ENCODE peak calls at places on chromosomes 12 and 14, in six cellular contexts. One of them, this sample, is unnamed.

GRCh38 chr14:52069617-52070431 is 965 bp upstream of the NID2 start:
- DNase-seq in NB4: peak
- DNase-seq in amniotic stem cell: no peak
- DNase-seq in activated CD4-positive, alpha-beta T cell treated with anti-CD3 and anti-CD28 coated beads, Interleukin-2, amount 50 U/mL, for 1 hour: no peak
- DNase-seq in choroid plexus epithelial cell: peak
- DNase-seq in HCEC 1CT: peak
- DNase-seq in this sample: no peak

GRCh38 chr14:95359974-95360826 is 40.5 kb upstream of the CLMN start:
- DNase-seq in NB4: no peak
- DNase-seq in amniotic stem cell: no peak
- DNase-seq in activated CD4-positive, alpha-beta T cell treated with anti-CD3 and anti-CD28 coated beads, Interleukin-2, amount 50 U/mL, for 1 hour: no peak
- DNase-seq in choroid plexus epithelial cell: peak
- DNase-seq in HCEC 1CT: no peak
- DNase-seq in this sample: no peak

GRCh38 chr12:120100630-120101029 is 15.9 kb downstream of the RAB35 start:
- DNase-seq in NB4: no peak
- DNase-seq in amniotic stem cell: no peak
- DNase-seq in activated CD4-positive, alpha-beta T cell treated with anti-CD3 and anti-CD28 coated beads, Interleukin-2, amount 50 U/mL, for 1 hour: no peak
- DNase-seq in choroid plexus epithelial cell: no peak
- DNase-seq in HCEC 1CT: no peak
- DNase-seq in this sample: no peak

GRCh38 chr12:58443273-58443980 is 476.9 kb downstream of the LRIG3 start:
- DNase-seq in NB4: peak
- DNase-seq in amniotic stem cell: no peak
- DNase-seq in activated CD4-positive, alpha-beta T cell treated with anti-CD3 and anti-CD28 coated beads, Interleukin-2, amount 50 U/mL, for 1 hour: no peak
- DNase-seq in choroid plexus epithelial cell: peak
- DNase-seq in HCEC 1CT: peak
- DNase-seq in this sample: peak

GRCh38 chr12:37546901-37547475 is 769.6 kb upstream of the ALG10B start:
- DNase-seq in NB4: no peak
- DNase-seq in amniotic stem cell: no peak
- DNase-seq in activated CD4-positive, alpha-beta T cell treated with anti-CD3 and anti-CD28 coated beads, Interleukin-2, amount 50 U/mL, for 1 hour: no peak
- DNase-seq in choroid plexus epithelial cell: no peak
- DNase-seq in HCEC 1CT: no peak
- DNase-seq in this sample: no peak

GRCh38 chr14:68978550-68978911 is 571 bp downstream of the ACTN1 start:
- DNase-seq in NB4: peak
- DNase-seq in amniotic stem cell: peak
- DNase-seq in activated CD4-positive, alpha-beta T cell treated with anti-CD3 and anti-CD28 coated beads, Interleukin-2, amount 50 U/mL, for 1 hour: peak
- DNase-seq in choroid plexus epithelial cell: peak
- DNase-seq in HCEC 1CT: peak
- DNase-seq in this sample: no peak

GRCh38 chr14:66069830-66070541 is 416.2 kb upstream of the CCDC196 start:
- DNase-seq in NB4: no peak
- DNase-seq in amniotic stem cell: no peak
- DNase-seq in activated CD4-positive, alpha-beta T cell treated with anti-CD3 and anti-CD28 coated beads, Interleukin-2, amount 50 U/mL, for 1 hour: no peak
- DNase-seq in choroid plexus epithelial cell: no peak
- DNase-seq in HCEC 1CT: no peak
- DNase-seq in this sample: no peak

GRCh38 chr12:103128862-103129501 is 171.5 kb downstream of the ASCL1 start:
- DNase-seq in NB4: no peak
- DNase-seq in amniotic stem cell: no peak
- DNase-seq in activated CD4-positive, alpha-beta T cell treated with anti-CD3 and anti-CD28 coated beads, Interleukin-2, amount 50 U/mL, for 1 hour: no peak
- DNase-seq in choroid plexus epithelial cell: no peak
- DNase-seq in HCEC 1CT: no peak
- DNase-seq in this sample: no peak

GRCh38 chr12:30169839-30170591 is 386.3 kb upstream of the TMTC1 start:
- DNase-seq in NB4: no peak
- DNase-seq in amniotic stem cell: no peak
- DNase-seq in activated CD4-positive, alpha-beta T cell treated with anti-CD3 and anti-CD28 coated beads, Interleukin-2, amount 50 U/mL, for 1 hour: no peak
- DNase-seq in choroid plexus epithelial cell: no peak
- DNase-seq in HCEC 1CT: no peak
- DNase-seq in this sample: no peak

GRCh38 chr12:11568762-11569478 is 80.6 kb upstream of the ETV6 start:
- DNase-seq in NB4: no peak
- DNase-seq in amniotic stem cell: no peak
- DNase-seq in activated CD4-positive, alpha-beta T cell treated with anti-CD3 and anti-CD28 coated beads, Interleukin-2, amount 50 U/mL, for 1 hour: no peak
- DNase-seq in choroid plexus epithelial cell: peak
- DNase-seq in HCEC 1CT: no peak
- DNase-seq in this sample: no peak

GRCh38 chr12:3992945-3993344 is 119.7 kb upstream of the PARP11 start:
- DNase-seq in NB4: no peak
- DNase-seq in amniotic stem cell: no peak
- DNase-seq in activated CD4-positive, alpha-beta T cell treated with anti-CD3 and anti-CD28 coated beads, Interleukin-2, amount 50 U/mL, for 1 hour: no peak
- DNase-seq in choroid plexus epithelial cell: no peak
- DNase-seq in HCEC 1CT: no peak
- DNase-seq in this sample: no peak

GRCh38 chr12:66964629-66965028 is 285.8 kb upstream of the GRIP1 start:
- DNase-seq in NB4: no peak
- DNase-seq in amniotic stem cell: no peak
- DNase-seq in activated CD4-positive, alpha-beta T cell treated with anti-CD3 and anti-CD28 coated beads, Interleukin-2, amount 50 U/mL, for 1 hour: peak
- DNase-seq in choroid plexus epithelial cell: peak
- DNase-seq in HCEC 1CT: no peak
- DNase-seq in this sample: no peak

GRCh38 chr12:117279606-117280005 is 81.8 kb downstream of the NOS1 start:
- DNase-seq in NB4: no peak
- DNase-seq in amniotic stem cell: no peak
- DNase-seq in activated CD4-positive, alpha-beta T cell treated with anti-CD3 and anti-CD28 coated beads, Interleukin-2, amount 50 U/mL, for 1 hour: no peak
- DNase-seq in choroid plexus epithelial cell: no peak
- DNase-seq in HCEC 1CT: no peak
- DNase-seq in this sample: no peak

GRCh38 chr12:68932123-68932700 is 759 bp downstream of the CPM start:
- DNase-seq in NB4: peak
- DNase-seq in amniotic stem cell: no peak
- DNase-seq in activated CD4-positive, alpha-beta T cell treated with anti-CD3 and anti-CD28 coated beads, Interleukin-2, amount 50 U/mL, for 1 hour: no peak
- DNase-seq in choroid plexus epithelial cell: no peak
- DNase-seq in HCEC 1CT: no peak
- DNase-seq in this sample: no peak

GRCh38 chr14:76376878-76377523 is 1.1 kb downstream of the ESRRB start:
- DNase-seq in NB4: no peak
- DNase-seq in amniotic stem cell: no peak
- DNase-seq in activated CD4-positive, alpha-beta T cell treated with anti-CD3 and anti-CD28 coated beads, Interleukin-2, amount 50 U/mL, for 1 hour: no peak
- DNase-seq in choroid plexus epithelial cell: no peak
- DNase-seq in HCEC 1CT: no peak
- DNase-seq in this sample: no peak

GRCh38 chr12:97643961-97644360 is 181.4 kb downstream of the RMST start:
- DNase-seq in NB4: no peak
- DNase-seq in amniotic stem cell: no peak
- DNase-seq in activated CD4-positive, alpha-beta T cell treated with anti-CD3 and anti-CD28 coated beads, Interleukin-2, amount 50 U/mL, for 1 hour: no peak
- DNase-seq in choroid plexus epithelial cell: no peak
- DNase-seq in HCEC 1CT: no peak
- DNase-seq in this sample: no peak

GRCh38 chr12:55929306-55929791 is 1.6 kb upstream of the DGKA start:
- DNase-seq in NB4: peak
- DNase-seq in amniotic stem cell: no peak
- DNase-seq in activated CD4-positive, alpha-beta T cell treated with anti-CD3 and anti-CD28 coated beads, Interleukin-2, amount 50 U/mL, for 1 hour: peak
- DNase-seq in choroid plexus epithelial cell: no peak
- DNase-seq in HCEC 1CT: no peak
- DNase-seq in this sample: no peak

GRCh38 chr12:27554421-27555186 is 30.6 kb downstream of the PPFIBP1 start:
- DNase-seq in NB4: no peak
- DNase-seq in amniotic stem cell: no peak
- DNase-seq in activated CD4-positive, alpha-beta T cell treated with anti-CD3 and anti-CD28 coated beads, Interleukin-2, amount 50 U/mL, for 1 hour: no peak
- DNase-seq in choroid plexus epithelial cell: peak
- DNase-seq in HCEC 1CT: peak
- DNase-seq in this sample: no peak

GRCh38 chr14:72545411-72546311 is 348.2 kb downstream of the DPF3 start:
- DNase-seq in NB4: no peak
- DNase-seq in amniotic stem cell: no peak
- DNase-seq in activated CD4-positive, alpha-beta T cell treated with anti-CD3 and anti-CD28 coated beads, Interleukin-2, amount 50 U/mL, for 1 hour: no peak
- DNase-seq in choroid plexus epithelial cell: no peak
- DNase-seq in HCEC 1CT: peak
- DNase-seq in this sample: no peak

GRCh38 chr12:49352351-49352750 is 5.7 kb downstream of the DNAJC22 start:
- DNase-seq in NB4: no peak
- DNase-seq in amniotic stem cell: no peak
- DNase-seq in activated CD4-positive, alpha-beta T cell treated with anti-CD3 and anti-CD28 coated beads, Interleukin-2, amount 50 U/mL, for 1 hour: no peak
- DNase-seq in choroid plexus epithelial cell: no peak
- DNase-seq in HCEC 1CT: no peak
- DNase-seq in this sample: no peak

GRCh38 chr12:96366255-96366654 is 34.0 kb downstream of the CDK17 start:
- DNase-seq in NB4: no peak
- DNase-seq in amniotic stem cell: no peak
- DNase-seq in activated CD4-positive, alpha-beta T cell treated with anti-CD3 and anti-CD28 coated beads, Interleukin-2, amount 50 U/mL, for 1 hour: no peak
- DNase-seq in choroid plexus epithelial cell: no peak
- DNase-seq in HCEC 1CT: no peak
- DNase-seq in this sample: no peak